ENCODE peak calls at places on chromosomes 7 and 10, in six cellular contexts. One of them, this sample, is unnamed.

GRCh38 chr7:139562972-139563565 is 39.6 kb downstream of the CLEC2L start:
- DNase-seq in tibial nerve: no peak
- DNase-seq in suprapubic skin: no peak
- DNase-seq in fibroblast of lung: no peak
- DNase-seq in HL-60: no peak
- DNase-seq in fibroblast of villous mesenchyme: no peak
- DNase-seq in this sample: no peak

GRCh38 chr10:102405108-102405561 is 9.6 kb downstream of the NFKB2 start:
- DNase-seq in fibroblast of villous mesenchyme: no peak
- DNase-seq in HL-60: no peak
- DNase-seq in tibial nerve: no peak
- DNase-seq in fibroblast of lung: no peak
- DNase-seq in suprapubic skin: no peak
- DNase-seq in this sample: no peak

GRCh38 chr10:124569623-124570470 is 108.2 kb downstream of the LHPP start:
- DNase-seq in fibroblast of lung: no peak
- DNase-seq in fibroblast of villous mesenchyme: no peak
- DNase-seq in suprapubic skin: no peak
- DNase-seq in HL-60: peak
- DNase-seq in tibial nerve: no peak
- DNase-seq in this sample: no peak

GRCh38 chr10:69980672-69981071 is 72.0 kb upstream of the MACROH2A2 start:
- DNase-seq in fibroblast of villous mesenchyme: no peak
- DNase-seq in tibial nerve: no peak
- DNase-seq in HL-60: no peak
- DNase-seq in fibroblast of lung: no peak
- DNase-seq in suprapubic skin: no peak
- DNase-seq in this sample: no peak

GRCh38 chr7:26958834-26959233 is 94.4 kb upstream of the SKAP2 start:
- DNase-seq in fibroblast of villous mesenchyme: peak
- DNase-seq in suprapubic skin: no peak
- DNase-seq in tibial nerve: no peak
- DNase-seq in HL-60: no peak
- DNase-seq in fibroblast of lung: peak
- DNase-seq in this sample: peak

GRCh38 chr10:72006026-72006425 is 41.8 kb downstream of the CHST3 start:
- DNase-seq in suprapubic skin: no peak
- DNase-seq in tibial nerve: no peak
- DNase-seq in fibroblast of villous mesenchyme: no peak
- DNase-seq in fibroblast of lung: no peak
- DNase-seq in HL-60: no peak
- DNase-seq in this sample: no peak

GRCh38 chr10:71589617-71590551 is 129.7 kb downstream of the C10orf105 start:
- DNase-seq in suprapubic skin: no peak
- DNase-seq in tibial nerve: no peak
- DNase-seq in fibroblast of lung: no peak
- DNase-seq in HL-60: peak
- DNase-seq in fibroblast of villous mesenchyme: no peak
- DNase-seq in this sample: no peak

GRCh38 chr7:26705567-26705966 is 158.8 kb downstream of the SKAP2 start:
- DNase-seq in suprapubic skin: no peak
- DNase-seq in tibial nerve: no peak
- DNase-seq in fibroblast of villous mesenchyme: peak
- DNase-seq in fibroblast of lung: peak
- DNase-seq in HL-60: no peak
- DNase-seq in this sample: peak

GRCh38 chr10:6400331-6400730 is 179.7 kb downstream of the PRKCQ start:
- DNase-seq in fibroblast of lung: no peak
- DNase-seq in tibial nerve: no peak
- DNase-seq in suprapubic skin: no peak
- DNase-seq in fibroblast of villous mesenchyme: no peak
- DNase-seq in HL-60: peak
- DNase-seq in this sample: no peak

GRCh38 chr10:104429834-104430233 is 76.2 kb downstream of the CFAP58 start:
- DNase-seq in fibroblast of villous mesenchyme: no peak
- DNase-seq in fibroblast of lung: no peak
- DNase-seq in tibial nerve: no peak
- DNase-seq in suprapubic skin: no peak
- DNase-seq in HL-60: no peak
- DNase-seq in this sample: no peak

GRCh38 chr7:151007469-151007898 is 16.7 kb downstream of the NOS3 start:
- DNase-seq in fibroblast of lung: no peak
- DNase-seq in tibial nerve: no peak
- DNase-seq in HL-60: no peak
- DNase-seq in suprapubic skin: no peak
- DNase-seq in fibroblast of villous mesenchyme: no peak
- DNase-seq in this sample: peak

GRCh38 chr7:149789101-149789500 is 15.7 kb upstream of the ZNF467 start:
- DNase-seq in suprapubic skin: no peak
- DNase-seq in tibial nerve: no peak
- DNase-seq in fibroblast of villous mesenchyme: no peak
- DNase-seq in fibroblast of lung: no peak
- DNase-seq in HL-60: no peak
- DNase-seq in this sample: no peak

GRCh38 chr7:1220958-1221745 is 11.5 kb upstream of the UNCX start:
- DNase-seq in fibroblast of villous mesenchyme: no peak
- DNase-seq in fibroblast of lung: no peak
- DNase-seq in tibial nerve: no peak
- DNase-seq in suprapubic skin: no peak
- DNase-seq in HL-60: no peak
- DNase-seq in this sample: no peak

GRCh38 chr7:42103456-42103855 is 133.6 kb downstream of the GLI3 start:
- DNase-seq in tibial nerve: no peak
- DNase-seq in suprapubic skin: no peak
- DNase-seq in fibroblast of villous mesenchyme: peak
- DNase-seq in fibroblast of lung: no peak
- DNase-seq in HL-60: no peak
- DNase-seq in this sample: no peak

GRCh38 chr7:101586078-101586941 is 42.8 kb downstream of the MYL10 start:
- DNase-seq in fibroblast of lung: no peak
- DNase-seq in HL-60: no peak
- DNase-seq in suprapubic skin: no peak
- DNase-seq in tibial nerve: no peak
- DNase-seq in fibroblast of villous mesenchyme: no peak
- DNase-seq in this sample: no peak

GRCh38 chr10:58412502-58412961 is 27.3 kb downstream of the TFAM start:
- DNase-seq in fibroblast of lung: no peak
- DNase-seq in fibroblast of villous mesenchyme: peak
- DNase-seq in tibial nerve: no peak
- DNase-seq in suprapubic skin: no peak
- DNase-seq in HL-60: no peak
- DNase-seq in this sample: peak
- TF ChIP-seq CTCF in fibroblast of lung: no peak
- TF ChIP-seq CTCF in fibroblast of villous mesenchyme: no peak
- TF ChIP-seq CTCF in tibial nerve: no peak
- TF ChIP-seq CTCF in suprapubic skin: no peak
- TF ChIP-seq CTCF in HL-60: no peak
- TF ChIP-seq CTCF in this sample: peak

GRCh38 chr10:99372546-99373271 is 43.6 kb downstream of the CNNM1 start:
- DNase-seq in fibroblast of lung: peak
- DNase-seq in tibial nerve: no peak
- DNase-seq in HL-60: no peak
- DNase-seq in suprapubic skin: no peak
- DNase-seq in fibroblast of villous mesenchyme: peak
- DNase-seq in this sample: peak
- H3K4me3 ChIP-seq in fibroblast of lung: no peak
- H3K4me3 ChIP-seq in tibial nerve: no peak
- H3K4me3 ChIP-seq in HL-60: no peak
- H3K4me3 ChIP-seq in suprapubic skin: no peak
- H3K4me3 ChIP-seq in fibroblast of villous mesenchyme: no peak
- H3K4me3 ChIP-seq in this sample: no peak

GRCh38 chr10:76334306-76334705 is 902.9 kb downstream of the LRMDA start:
- DNase-seq in suprapubic skin: no peak
- DNase-seq in HL-60: no peak
- DNase-seq in tibial nerve: no peak
- DNase-seq in fibroblast of lung: no peak
- DNase-seq in fibroblast of villous mesenchyme: no peak
- DNase-seq in this sample: no peak

GRCh38 chr10:76333801-76334200 is 902.4 kb downstream of the LRMDA start:
- DNase-seq in fibroblast of lung: no peak
- DNase-seq in suprapubic skin: no peak
- DNase-seq in tibial nerve: no peak
- DNase-seq in fibroblast of villous mesenchyme: no peak
- DNase-seq in HL-60: no peak
- DNase-seq in this sample: no peak

GRCh38 chr10:76338187-76338586 is 906.8 kb downstream of the LRMDA start:
- DNase-seq in suprapubic skin: no peak
- DNase-seq in HL-60: no peak
- DNase-seq in fibroblast of villous mesenchyme: no peak
- DNase-seq in fibroblast of lung: no peak
- DNase-seq in tibial nerve: no peak
- DNase-seq in this sample: no peak

GRCh38 chr10:76336213-76336963 is 905.0 kb downstream of the LRMDA start:
- DNase-seq in suprapubic skin: no peak
- DNase-seq in HL-60: no peak
- DNase-seq in fibroblast of villous mesenchyme: peak
- DNase-seq in tibial nerve: no peak
- DNase-seq in fibroblast of lung: no peak
- DNase-seq in this sample: peak

DNA sequence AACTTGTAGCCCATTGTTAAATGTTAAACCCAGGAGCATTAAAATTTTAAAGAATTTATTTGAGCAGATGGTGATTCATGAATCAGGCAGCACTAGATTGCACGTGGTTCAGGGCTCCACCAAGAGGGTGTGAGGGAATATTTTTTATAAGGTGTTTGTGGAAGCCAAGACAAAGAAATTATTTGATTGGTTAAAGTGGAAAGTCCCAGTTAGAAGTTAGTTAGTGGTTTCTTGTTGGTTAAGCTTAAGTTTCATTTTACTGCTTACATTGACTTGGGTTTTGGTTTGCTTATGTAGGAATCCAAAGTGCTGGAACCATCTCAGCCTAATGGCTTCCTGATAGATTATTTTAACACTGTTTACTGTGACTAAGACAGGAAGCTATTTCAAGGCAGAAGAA is 906.2 kb downstream of the LRMDA start:
- DNase-seq in fibroblast of villous mesenchyme: peak
- DNase-seq in suprapubic skin: no peak
- DNase-seq in HL-60: no peak
- DNase-seq in tibial nerve: no peak
- DNase-seq in fibroblast of lung: peak
- DNase-seq in this sample: peak
- TF ChIP-seq CTCF in fibroblast of villous mesenchyme: no peak
- TF ChIP-seq CTCF in suprapubic skin: no peak
- TF ChIP-seq CTCF in HL-60: no peak
- TF ChIP-seq CTCF in tibial nerve: no peak
- TF ChIP-seq CTCF in fibroblast of lung: no peak
- TF ChIP-seq CTCF in this sample: no peak

DNA sequence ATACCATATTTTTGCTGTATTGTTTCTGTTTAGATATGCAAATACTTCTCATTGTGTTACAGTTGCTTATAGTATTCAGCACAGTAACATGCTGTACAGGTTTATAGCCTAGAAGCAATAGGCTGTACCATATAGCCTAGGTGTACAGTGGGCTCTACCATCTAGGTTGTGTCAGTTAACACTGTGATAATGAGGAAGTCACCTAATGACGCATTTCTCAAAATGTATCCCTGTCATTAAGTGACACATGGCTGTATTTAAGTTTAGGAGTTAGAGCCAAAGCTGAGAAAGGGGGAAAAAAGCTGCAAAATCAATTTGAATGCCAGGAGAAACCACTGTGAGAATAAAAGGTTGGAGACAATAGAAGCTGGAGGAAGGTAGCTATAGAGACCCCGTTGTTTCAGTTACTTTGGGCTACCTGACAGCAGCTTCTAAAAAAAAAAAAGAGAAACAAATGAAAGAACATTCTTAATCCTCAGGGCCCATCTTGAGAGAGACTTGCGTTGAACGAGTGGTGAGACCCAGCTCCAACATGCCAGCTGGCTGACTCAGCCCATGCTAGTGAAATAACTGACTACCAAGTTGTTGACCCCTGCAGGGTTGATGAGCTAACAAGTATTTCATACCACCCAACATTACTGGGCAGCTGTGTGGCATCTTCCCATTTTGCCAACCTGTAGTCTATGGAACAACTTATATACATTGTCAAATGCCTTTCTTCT is 8.7 kb downstream of the STARD3NL start:
- DNase-seq in fibroblast of villous mesenchyme: peak
- DNase-seq in HL-60: no peak
- DNase-seq in suprapubic skin: no peak
- DNase-seq in tibial nerve: no peak
- DNase-seq in fibroblast of lung: peak
- DNase-seq in this sample: peak
- H3K4me3 ChIP-seq in fibroblast of villous mesenchyme: no peak
- H3K4me3 ChIP-seq in HL-60: no peak
- H3K4me3 ChIP-seq in suprapubic skin: no peak
- H3K4me3 ChIP-seq in tibial nerve: no peak
- H3K4me3 ChIP-seq in fibroblast of lung: no peak
- H3K4me3 ChIP-seq in this sample: no peak

DNA sequence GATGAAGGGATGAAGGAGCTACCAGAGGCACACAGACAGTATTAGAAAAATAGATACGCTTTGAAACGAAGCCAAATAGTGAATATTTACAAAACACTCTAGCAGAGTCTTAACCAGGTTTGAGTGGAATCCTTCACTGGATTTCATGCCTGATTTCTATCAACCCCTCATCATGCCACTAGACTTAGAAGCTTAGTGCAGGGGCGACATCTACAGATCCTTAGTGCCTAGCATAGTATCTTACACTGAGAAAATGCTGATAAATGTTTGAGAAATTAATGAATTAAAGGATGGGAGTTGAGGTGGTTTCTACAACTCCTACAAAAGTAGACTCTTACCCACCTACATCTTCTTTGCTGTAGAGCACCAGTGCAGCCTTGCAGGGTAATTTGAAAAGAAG is 54.7 kb upstream of the CCNJ start:
- DNase-seq in HL-60: no peak
- DNase-seq in suprapubic skin: no peak
- DNase-seq in tibial nerve: no peak
- DNase-seq in fibroblast of villous mesenchyme: no peak
- DNase-seq in fibroblast of lung: no peak
- DNase-seq in this sample: no peak
- TF ChIP-seq CTCF in HL-60: no peak
- TF ChIP-seq CTCF in suprapubic skin: no peak
- TF ChIP-seq CTCF in tibial nerve: no peak
- TF ChIP-seq CTCF in fibroblast of villous mesenchyme: no peak
- TF ChIP-seq CTCF in fibroblast of lung: no peak
- TF ChIP-seq CTCF in this sample: no peak

DNA sequence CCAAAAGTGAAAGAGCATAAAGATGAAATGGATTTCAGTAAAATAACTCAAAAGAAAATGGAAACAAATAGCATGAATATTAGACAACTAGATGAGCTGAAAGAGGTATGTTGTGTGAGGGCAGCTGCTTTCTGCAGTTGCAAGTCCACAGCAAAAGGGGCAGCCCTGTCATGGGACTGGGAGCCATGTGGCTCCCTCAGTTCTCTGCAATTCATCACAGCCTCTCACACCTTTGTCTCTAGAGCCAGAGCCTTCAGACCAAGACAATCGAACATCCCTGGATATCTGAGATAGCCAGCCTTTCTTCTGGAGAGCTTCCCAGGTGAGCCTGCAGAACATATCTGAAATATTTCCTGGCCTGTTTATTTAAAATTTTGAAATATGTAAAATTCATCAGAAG is 538.7 kb downstream of the REEP3 start:
- DNase-seq in fibroblast of villous mesenchyme: no peak
- DNase-seq in tibial nerve: no peak
- DNase-seq in HL-60: no peak
- DNase-seq in suprapubic skin: no peak
- DNase-seq in fibroblast of lung: no peak
- DNase-seq in this sample: no peak
- H3K4me3 ChIP-seq in fibroblast of villous mesenchyme: no peak
- H3K4me3 ChIP-seq in tibial nerve: no peak
- H3K4me3 ChIP-seq in HL-60: no peak
- H3K4me3 ChIP-seq in suprapubic skin: no peak
- H3K4me3 ChIP-seq in fibroblast of lung: no peak
- H3K4me3 ChIP-seq in this sample: no peak

GRCh38 chr10:43461950-43462349 is 25.0 kb downstream of the ZNF487 start:
- DNase-seq in fibroblast of villous mesenchyme: peak
- DNase-seq in suprapubic skin: no peak
- DNase-seq in tibial nerve: no peak
- DNase-seq in fibroblast of lung: peak
- DNase-seq in HL-60: peak
- DNase-seq in this sample: peak
- TF ChIP-seq CTCF in fibroblast of villous mesenchyme: peak
- TF ChIP-seq CTCF in suprapubic skin: peak
- TF ChIP-seq CTCF in tibial nerve: peak
- TF ChIP-seq CTCF in fibroblast of lung: peak
- TF ChIP-seq CTCF in HL-60: peak
- TF ChIP-seq CTCF in this sample: peak

This sample was measured in cardiac fibroblast.